ENCODE peak calls at places on chromosomes 7 and 10, in six cellular contexts. V, X, C, D, M and N are unnamed samples.

GRCh38 chr7:70694909-70695803 is 436.8 kb upstream of the GALNT17 start:
- DNase-seq in V (peak; percentile 36), C (peak; percentile 53), X (peak; percentile 49), M (no peak), D (peak; percentile 34), N (peak; percentile 58)

GRCh38 chr10:56095506-56096225 is 265.4 kb downstream of the ZWINT start:
- DNase-seq in V (no peak), D (no peak), X (no peak), C (no peak), M (no peak), N (no peak)

GRCh38 chr7:43593010-43593409 is 10.1 kb downstream of the STK17A start:
- DNase-seq in D (no peak), X (no peak), C (no peak), M (no peak), V (no peak), N (no peak)

GRCh38 chr7:128098629-128099028 is 67.4 kb upstream of the LRRC4 start:
- DNase-seq in V (no peak), X (no peak), M (no peak), C (no peak), D (no peak), N (no peak)

GRCh38 chr7:105972276-105972675 is 9.2 kb downstream of the CDHR3 start:
- DNase-seq in M (no peak), V (no peak), X (no peak), C (no peak), D (no peak), N (no peak)

GRCh38 chr7:134845461-134845860 is 66.0 kb downstream of the CALD1 start:
- DNase-seq in D (peak; percentile 24), V (peak; percentile 45), C (peak; percentile 27), X (no peak), M (no peak), N (peak; percentile 42)

GRCh38 chr7:832292-832967 is at the start of gene SUN1:
- DNase-seq in X (no peak), C (peak; percentile 69), M (no peak), D (no peak), V (peak; percentile 82), N (peak; percentile 72)

GRCh38 chr10:117170244-117170643 is 27.0 kb upstream of the KCNK18 start:
- DNase-seq in M (no peak), C (no peak), V (no peak), D (no peak), X (no peak), N (no peak)

GRCh38 chr7:95986136-95986535 is 213.8 kb downstream of the DYNC1I1 start:
- DNase-seq in X (no peak), V (no peak), C (no peak), D (no peak), M (no peak), N (no peak)

DNA sequence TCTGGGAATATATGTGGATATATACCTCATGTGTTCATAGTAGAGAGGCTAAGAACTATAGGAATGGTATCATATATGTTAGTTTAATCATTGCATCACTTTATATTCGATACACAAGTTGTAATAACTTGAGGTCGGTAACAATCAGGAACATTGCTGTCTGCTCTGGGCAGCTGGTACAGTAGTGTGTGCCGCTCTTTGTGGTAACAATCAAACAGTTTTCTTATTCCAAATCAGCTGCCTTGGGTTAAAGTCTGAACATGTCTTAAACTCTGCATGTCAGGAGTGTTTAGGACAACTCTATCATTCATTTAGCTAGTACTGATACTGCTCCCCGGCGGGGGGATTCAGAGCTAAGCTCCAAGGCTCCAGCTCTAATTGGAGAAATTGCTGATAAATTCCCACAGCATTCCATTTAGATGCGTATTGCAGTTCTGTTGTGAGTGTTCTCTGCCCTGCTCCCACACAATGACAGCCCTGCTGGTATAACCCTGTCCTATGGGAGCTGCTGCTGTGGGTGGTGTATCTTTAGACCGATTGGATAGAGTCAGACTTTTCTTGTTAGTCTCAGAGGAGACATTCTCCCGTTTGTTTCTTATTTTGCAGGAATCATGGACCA is 707.5 kb upstream of the FZD8 start:
- DNase-seq in V (peak; percentile 91), X (no peak), M (no peak), D (no peak), C (no peak), N (no peak)
- TF ChIP-seq CTCF in V (no peak), X (no peak), M (no peak), D (no peak), C (no peak), N (no peak)

GRCh38 chr7:133411402-133411801 is 158.5 kb downstream of the EXOC4 start:
- DNase-seq in M (no peak), D (no peak), X (no peak), C (no peak), V (no peak), N (no peak)

GRCh38 chr7:133412942-133413341 is 160.1 kb downstream of the EXOC4 start:
- DNase-seq in M (no peak), C (no peak), D (no peak), X (no peak), V (no peak), N (no peak)

GRCh38 chr7:133409421-133409820 is 156.5 kb downstream of the EXOC4 start:
- DNase-seq in X (no peak), M (no peak), V (no peak), D (no peak), C (no peak), N (no peak)

GRCh38 chr7:133408212-133408611 is 155.3 kb downstream of the EXOC4 start:
- DNase-seq in C (no peak), V (no peak), M (no peak), D (no peak), X (no peak), N (no peak)
- TF ChIP-seq CTCF in C (no peak), V (no peak), M (no peak), D (no peak), X (no peak), N (no peak)

DNA sequence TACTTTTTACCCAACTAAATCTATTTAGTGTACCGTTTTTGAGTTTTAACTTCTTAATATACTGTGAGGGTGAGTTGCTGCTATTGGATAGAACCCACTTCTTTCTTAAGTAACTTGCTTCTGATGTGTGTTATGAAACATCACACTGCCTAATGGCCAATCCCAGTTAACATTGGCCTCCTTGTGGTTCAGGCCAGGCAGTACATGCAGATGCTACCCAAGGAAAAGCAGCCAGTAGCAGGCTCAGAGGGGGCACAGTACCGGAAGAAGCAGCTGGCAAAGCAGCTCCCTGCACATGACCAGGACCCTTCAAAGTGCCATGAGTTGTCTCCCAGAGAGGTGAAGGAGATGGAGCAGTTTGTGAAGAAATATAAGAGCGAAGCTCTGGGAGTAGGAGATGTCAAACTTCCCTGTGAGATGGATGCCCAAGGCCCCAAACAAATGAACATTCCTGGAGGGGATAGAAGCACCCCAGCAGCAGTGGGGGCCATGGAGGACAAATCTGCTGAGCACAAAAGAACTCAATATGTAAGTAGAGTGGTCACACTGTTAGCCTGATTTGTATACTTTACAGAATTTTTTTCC is 39.7 kb downstream of the TES start:
- DNase-seq in V (peak; percentile 78), D (no peak), C (no peak), X (peak; percentile 40), M (no peak), N (no peak)
- TF ChIP-seq CTCF in V (peak; percentile 78), D (no peak), C (no peak), X (peak; percentile 75), M (peak; percentile 51), N (no peak)

DNA sequence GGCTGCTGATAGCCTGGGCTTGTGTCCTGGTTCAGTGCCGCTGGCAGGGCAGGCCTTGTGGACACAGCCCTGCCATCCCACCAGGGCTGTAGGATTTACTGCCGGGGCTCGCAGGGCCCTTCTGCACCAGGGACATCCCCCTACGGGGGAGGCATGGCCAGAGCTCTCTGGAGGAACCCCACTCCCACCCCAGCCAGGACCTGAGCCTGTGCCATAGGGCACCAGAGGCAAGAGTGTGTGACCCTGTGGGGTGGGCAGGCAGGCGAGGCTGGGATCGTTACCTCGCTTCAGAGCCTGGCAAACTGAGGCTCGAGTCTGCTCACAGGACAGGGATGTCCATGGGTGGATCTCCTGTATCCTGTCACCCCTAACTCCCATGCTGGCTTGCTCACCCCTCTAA is 2.6 kb downstream of the LDB3 start:
- DNase-seq in V (no peak), X (no peak), D (no peak), M (no peak), C (no peak), N (no peak)
- TF ChIP-seq CTCF in V (no peak), X (no peak), D (no peak), M (no peak), C (no peak), N (no peak)